ENCODE peak calls at places on chromosome 3, in eight cellular contexts. One of them, this sample, is unnamed.

GRCh38 chr3:146280859-146281258 is 30.0 kb upstream of the PLSCR4 start:
- DNase-seq in GM23338: no peak
- DNase-seq in stomach: no peak
- DNase-seq in IMR-90: peak
- DNase-seq in SK-N-DZ: no peak
- DNase-seq in activated CD4-positive, alpha-beta T cell treated with anti-CD3 and anti-CD28 coated beads, Interleukin-2, amount 50 U/mL, for 24 hours: no peak
- DNase-seq in stimulated activated CD4-positive, alpha-beta T cell treated with anti-CD3 and anti-CD28 coated beads, Interleukin-1b, Interleukin-23, amount 100 ng/mL, for 1 hour: no peak
- DNase-seq in NCI-H2081 treated with DMSO at 0.1 percent for 48 hours: no peak
- DNase-seq in this sample: no peak

GRCh38 chr3:186871403-186871924 is 29.0 kb downstream of the ADIPOQ start:
- DNase-seq in IMR-90: no peak
- DNase-seq in SK-N-DZ: no peak
- DNase-seq in stomach: no peak
- DNase-seq in stimulated activated CD4-positive, alpha-beta T cell treated with anti-CD3 and anti-CD28 coated beads, Interleukin-1b, Interleukin-23, amount 100 ng/mL, for 1 hour: no peak
- DNase-seq in activated CD4-positive, alpha-beta T cell treated with anti-CD3 and anti-CD28 coated beads, Interleukin-2, amount 50 U/mL, for 24 hours: no peak
- DNase-seq in GM23338: no peak
- DNase-seq in NCI-H2081 treated with DMSO at 0.1 percent for 48 hours: no peak
- DNase-seq in this sample: no peak

GRCh38 chr3:177211503-177212277 is 14.4 kb upstream of the TBL1XR1 start:
- DNase-seq in stimulated activated CD4-positive, alpha-beta T cell treated with anti-CD3 and anti-CD28 coated beads, Interleukin-1b, Interleukin-23, amount 100 ng/mL, for 1 hour: no peak
- DNase-seq in activated CD4-positive, alpha-beta T cell treated with anti-CD3 and anti-CD28 coated beads, Interleukin-2, amount 50 U/mL, for 24 hours: no peak
- DNase-seq in IMR-90: no peak
- DNase-seq in SK-N-DZ: no peak
- DNase-seq in stomach: peak
- DNase-seq in GM23338: no peak
- DNase-seq in NCI-H2081 treated with DMSO at 0.1 percent for 48 hours: peak
- DNase-seq in this sample: no peak

GRCh38 chr3:52006017-52006819 is 10.5 kb upstream of the RPL29 start:
- DNase-seq in GM23338: no peak
- DNase-seq in activated CD4-positive, alpha-beta T cell treated with anti-CD3 and anti-CD28 coated beads, Interleukin-2, amount 50 U/mL, for 24 hours: no peak
- DNase-seq in stimulated activated CD4-positive, alpha-beta T cell treated with anti-CD3 and anti-CD28 coated beads, Interleukin-1b, Interleukin-23, amount 100 ng/mL, for 1 hour: no peak
- DNase-seq in IMR-90: no peak
- DNase-seq in SK-N-DZ: peak
- DNase-seq in stomach: no peak
- DNase-seq in NCI-H2081 treated with DMSO at 0.1 percent for 48 hours: no peak
- DNase-seq in this sample: no peak

GRCh38 chr3:109112946-109113345 is 5.0 kb downstream of the MORC1 start:
- DNase-seq in stimulated activated CD4-positive, alpha-beta T cell treated with anti-CD3 and anti-CD28 coated beads, Interleukin-1b, Interleukin-23, amount 100 ng/mL, for 1 hour: no peak
- DNase-seq in SK-N-DZ: no peak
- DNase-seq in IMR-90: no peak
- DNase-seq in stomach: no peak
- DNase-seq in NCI-H2081 treated with DMSO at 0.1 percent for 48 hours: no peak
- DNase-seq in GM23338: no peak
- DNase-seq in activated CD4-positive, alpha-beta T cell treated with anti-CD3 and anti-CD28 coated beads, Interleukin-2, amount 50 U/mL, for 24 hours: no peak
- DNase-seq in this sample: no peak

GRCh38 chr3:15317164-15317477 is 15.3 kb downstream of the SH3BP5 start:
- DNase-seq in GM23338: no peak
- DNase-seq in SK-N-DZ: no peak
- DNase-seq in stomach: no peak
- DNase-seq in NCI-H2081 treated with DMSO at 0.1 percent for 48 hours: no peak
- DNase-seq in IMR-90: peak
- DNase-seq in activated CD4-positive, alpha-beta T cell treated with anti-CD3 and anti-CD28 coated beads, Interleukin-2, amount 50 U/mL, for 24 hours: no peak
- DNase-seq in stimulated activated CD4-positive, alpha-beta T cell treated with anti-CD3 and anti-CD28 coated beads, Interleukin-1b, Interleukin-23, amount 100 ng/mL, for 1 hour: no peak
- DNase-seq in this sample: no peak

GRCh38 chr3:110526732-110527727 is 544.6 kb upstream of the NECTIN3 start:
- DNase-seq in NCI-H2081 treated with DMSO at 0.1 percent for 48 hours: no peak
- DNase-seq in stimulated activated CD4-positive, alpha-beta T cell treated with anti-CD3 and anti-CD28 coated beads, Interleukin-1b, Interleukin-23, amount 100 ng/mL, for 1 hour: no peak
- DNase-seq in IMR-90: peak
- DNase-seq in stomach: no peak
- DNase-seq in SK-N-DZ: no peak
- DNase-seq in activated CD4-positive, alpha-beta T cell treated with anti-CD3 and anti-CD28 coated beads, Interleukin-2, amount 50 U/mL, for 24 hours: no peak
- DNase-seq in GM23338: peak
- DNase-seq in this sample: no peak

GRCh38 chr3:160622263-160623045 is 54.5 kb upstream of the ARL14 start:
- DNase-seq in GM23338: no peak
- DNase-seq in stimulated activated CD4-positive, alpha-beta T cell treated with anti-CD3 and anti-CD28 coated beads, Interleukin-1b, Interleukin-23, amount 100 ng/mL, for 1 hour: no peak
- DNase-seq in stomach: no peak
- DNase-seq in SK-N-DZ: no peak
- DNase-seq in activated CD4-positive, alpha-beta T cell treated with anti-CD3 and anti-CD28 coated beads, Interleukin-2, amount 50 U/mL, for 24 hours: no peak
- DNase-seq in NCI-H2081 treated with DMSO at 0.1 percent for 48 hours: no peak
- DNase-seq in IMR-90: no peak
- DNase-seq in this sample: no peak

GRCh38 chr3:63051920-63052319 is 176.7 kb upstream of the CADPS start:
- DNase-seq in IMR-90: no peak
- DNase-seq in stomach: no peak
- DNase-seq in SK-N-DZ: peak
- DNase-seq in activated CD4-positive, alpha-beta T cell treated with anti-CD3 and anti-CD28 coated beads, Interleukin-2, amount 50 U/mL, for 24 hours: no peak
- DNase-seq in NCI-H2081 treated with DMSO at 0.1 percent for 48 hours: no peak
- DNase-seq in GM23338: peak
- DNase-seq in stimulated activated CD4-positive, alpha-beta T cell treated with anti-CD3 and anti-CD28 coated beads, Interleukin-1b, Interleukin-23, amount 100 ng/mL, for 1 hour: no peak
- DNase-seq in this sample: no peak

GRCh38 chr3:11538581-11538980 is 105.1 kb downstream of the VGLL4 start:
- DNase-seq in stimulated activated CD4-positive, alpha-beta T cell treated with anti-CD3 and anti-CD28 coated beads, Interleukin-1b, Interleukin-23, amount 100 ng/mL, for 1 hour: no peak
- DNase-seq in GM23338: no peak
- DNase-seq in NCI-H2081 treated with DMSO at 0.1 percent for 48 hours: no peak
- DNase-seq in activated CD4-positive, alpha-beta T cell treated with anti-CD3 and anti-CD28 coated beads, Interleukin-2, amount 50 U/mL, for 24 hours: no peak
- DNase-seq in SK-N-DZ: no peak
- DNase-seq in stomach: no peak
- DNase-seq in IMR-90: no peak
- DNase-seq in this sample: no peak

GRCh38 chr3:156811092-156811862 is 14.9 kb upstream of the LEKR1 start:
- DNase-seq in IMR-90: peak
- DNase-seq in NCI-H2081 treated with DMSO at 0.1 percent for 48 hours: no peak
- DNase-seq in stomach: no peak
- DNase-seq in SK-N-DZ: no peak
- DNase-seq in activated CD4-positive, alpha-beta T cell treated with anti-CD3 and anti-CD28 coated beads, Interleukin-2, amount 50 U/mL, for 24 hours: no peak
- DNase-seq in stimulated activated CD4-positive, alpha-beta T cell treated with anti-CD3 and anti-CD28 coated beads, Interleukin-1b, Interleukin-23, amount 100 ng/mL, for 1 hour: no peak
- DNase-seq in GM23338: no peak
- DNase-seq in this sample: no peak

GRCh38 chr3:57484563-57484962 is 59.6 kb downstream of the DNAH12 start:
- DNase-seq in stomach: no peak
- DNase-seq in activated CD4-positive, alpha-beta T cell treated with anti-CD3 and anti-CD28 coated beads, Interleukin-2, amount 50 U/mL, for 24 hours: no peak
- DNase-seq in SK-N-DZ: no peak
- DNase-seq in IMR-90: no peak
- DNase-seq in NCI-H2081 treated with DMSO at 0.1 percent for 48 hours: no peak
- DNase-seq in GM23338: no peak
- DNase-seq in stimulated activated CD4-positive, alpha-beta T cell treated with anti-CD3 and anti-CD28 coated beads, Interleukin-1b, Interleukin-23, amount 100 ng/mL, for 1 hour: no peak
- DNase-seq in this sample: no peak

GRCh38 chr3:60743631-60744164 is 507.6 kb downstream of the FHIT start:
- DNase-seq in SK-N-DZ: no peak
- DNase-seq in activated CD4-positive, alpha-beta T cell treated with anti-CD3 and anti-CD28 coated beads, Interleukin-2, amount 50 U/mL, for 24 hours: no peak
- DNase-seq in IMR-90: no peak
- DNase-seq in NCI-H2081 treated with DMSO at 0.1 percent for 48 hours: peak
- DNase-seq in GM23338: peak
- DNase-seq in stomach: no peak
- DNase-seq in stimulated activated CD4-positive, alpha-beta T cell treated with anti-CD3 and anti-CD28 coated beads, Interleukin-1b, Interleukin-23, amount 100 ng/mL, for 1 hour: no peak
- DNase-seq in this sample: no peak

GRCh38 chr3:154904328-154904727 is 175.8 kb upstream of the MME start:
- DNase-seq in NCI-H2081 treated with DMSO at 0.1 percent for 48 hours: no peak
- DNase-seq in SK-N-DZ: no peak
- DNase-seq in stomach: no peak
- DNase-seq in activated CD4-positive, alpha-beta T cell treated with anti-CD3 and anti-CD28 coated beads, Interleukin-2, amount 50 U/mL, for 24 hours: no peak
- DNase-seq in stimulated activated CD4-positive, alpha-beta T cell treated with anti-CD3 and anti-CD28 coated beads, Interleukin-1b, Interleukin-23, amount 100 ng/mL, for 1 hour: no peak
- DNase-seq in IMR-90: peak
- DNase-seq in GM23338: peak
- DNase-seq in this sample: no peak

GRCh38 chr3:102536479-102536878 is 101.7 kb downstream of the ZPLD1 start:
- DNase-seq in stomach: no peak
- DNase-seq in activated CD4-positive, alpha-beta T cell treated with anti-CD3 and anti-CD28 coated beads, Interleukin-2, amount 50 U/mL, for 24 hours: no peak
- DNase-seq in NCI-H2081 treated with DMSO at 0.1 percent for 48 hours: peak
- DNase-seq in GM23338: peak
- DNase-seq in IMR-90: peak
- DNase-seq in SK-N-DZ: peak
- DNase-seq in stimulated activated CD4-positive, alpha-beta T cell treated with anti-CD3 and anti-CD28 coated beads, Interleukin-1b, Interleukin-23, amount 100 ng/mL, for 1 hour: no peak
- DNase-seq in this sample: no peak

GRCh38 chr3:141876891-141877561 is 583 bp downstream of the ATP1B3 start:
- DNase-seq in stomach: peak
- DNase-seq in activated CD4-positive, alpha-beta T cell treated with anti-CD3 and anti-CD28 coated beads, Interleukin-2, amount 50 U/mL, for 24 hours: peak
- DNase-seq in IMR-90: peak
- DNase-seq in GM23338: peak
- DNase-seq in NCI-H2081 treated with DMSO at 0.1 percent for 48 hours: no peak
- DNase-seq in SK-N-DZ: peak
- DNase-seq in stimulated activated CD4-positive, alpha-beta T cell treated with anti-CD3 and anti-CD28 coated beads, Interleukin-1b, Interleukin-23, amount 100 ng/mL, for 1 hour: peak
- DNase-seq in this sample: peak

GRCh38 chr3:73784647-73785420 is 160.1 kb upstream of the PDZRN3 start:
- DNase-seq in NCI-H2081 treated with DMSO at 0.1 percent for 48 hours: no peak
- DNase-seq in SK-N-DZ: no peak
- DNase-seq in IMR-90: peak
- DNase-seq in stimulated activated CD4-positive, alpha-beta T cell treated with anti-CD3 and anti-CD28 coated beads, Interleukin-1b, Interleukin-23, amount 100 ng/mL, for 1 hour: no peak
- DNase-seq in GM23338: no peak
- DNase-seq in activated CD4-positive, alpha-beta T cell treated with anti-CD3 and anti-CD28 coated beads, Interleukin-2, amount 50 U/mL, for 24 hours: no peak
- DNase-seq in stomach: no peak
- DNase-seq in this sample: no peak

GRCh38 chr3:172211123-172211522 is 171.7 kb downstream of the FNDC3B start:
- DNase-seq in IMR-90: peak
- DNase-seq in GM23338: no peak
- DNase-seq in stomach: no peak
- DNase-seq in NCI-H2081 treated with DMSO at 0.1 percent for 48 hours: no peak
- DNase-seq in activated CD4-positive, alpha-beta T cell treated with anti-CD3 and anti-CD28 coated beads, Interleukin-2, amount 50 U/mL, for 24 hours: no peak
- DNase-seq in stimulated activated CD4-positive, alpha-beta T cell treated with anti-CD3 and anti-CD28 coated beads, Interleukin-1b, Interleukin-23, amount 100 ng/mL, for 1 hour: no peak
- DNase-seq in SK-N-DZ: no peak
- DNase-seq in this sample: no peak

GRCh38 chr3:99365396-99365795 is 273.0 kb upstream of the COL8A1 start:
- DNase-seq in GM23338: no peak
- DNase-seq in stomach: no peak
- DNase-seq in NCI-H2081 treated with DMSO at 0.1 percent for 48 hours: no peak
- DNase-seq in activated CD4-positive, alpha-beta T cell treated with anti-CD3 and anti-CD28 coated beads, Interleukin-2, amount 50 U/mL, for 24 hours: no peak
- DNase-seq in IMR-90: no peak
- DNase-seq in SK-N-DZ: no peak
- DNase-seq in stimulated activated CD4-positive, alpha-beta T cell treated with anti-CD3 and anti-CD28 coated beads, Interleukin-1b, Interleukin-23, amount 100 ng/mL, for 1 hour: no peak
- DNase-seq in this sample: no peak

GRCh38 chr3:171038342-171038741 is 11.8 kb upstream of the SLC2A2 start:
- DNase-seq in stimulated activated CD4-positive, alpha-beta T cell treated with anti-CD3 and anti-CD28 coated beads, Interleukin-1b, Interleukin-23, amount 100 ng/mL, for 1 hour: no peak
- DNase-seq in stomach: no peak
- DNase-seq in GM23338: no peak
- DNase-seq in NCI-H2081 treated with DMSO at 0.1 percent for 48 hours: no peak
- DNase-seq in SK-N-DZ: no peak
- DNase-seq in IMR-90: no peak
- DNase-seq in activated CD4-positive, alpha-beta T cell treated with anti-CD3 and anti-CD28 coated beads, Interleukin-2, amount 50 U/mL, for 24 hours: no peak
- DNase-seq in this sample: no peak

This sample was measured in mucosa of descending colon.